ENCODE peak calls at places on chromosomes 6 and 20, in eight cellular contexts. V is mucosa of descending colon, F is AG04450, Y is spleen, Q is heart right ventricle, K is astrocyte of the cerebellum, C is lower lobe of right lung, A is heart left ventricle. D is an unnamed sample.

GRCh38 chr6:142771162-142771561 is 173.8 kb downstream of the HIVEP2 start:
- DNase-seq in K (no peak), C (no peak), F (no peak), Q (no peak), V (no peak), Y (peak), A (no peak), D (no peak)

GRCh38 chr6:157650261-157650640 is 172.8 kb upstream of the SNX9 start:
- DNase-seq in K (no peak), A (no peak), F (no peak), C (no peak), Q (peak), Y (no peak), V (no peak), D (no peak)

GRCh38 chr6:45548657-45549515 is 171.2 kb upstream of the SUPT3H start:
- DNase-seq in C (no peak), K (no peak), Q (no peak), V (no peak), A (no peak), F (no peak), Y (no peak), D (no peak)

GRCh38 chr20:57685134-57685851 is 24.5 kb downstream of the PMEPA1 start:
- DNase-seq in Q (peak), K (no peak), F (no peak), C (no peak), V (no peak), Y (no peak), A (no peak), D (no peak)

GRCh38 chr20:19074828-19075516 is 137.5 kb upstream of the SLC24A3 start:
- DNase-seq in K (no peak), V (no peak), C (peak), F (no peak), Q (no peak), A (no peak), Y (peak), D (no peak)

GRCh38 chr6:5261545-5262109 is 314 bp downstream of the FARS2 start:
- DNase-seq in F (peak), Q (no peak), Y (no peak), C (no peak), K (no peak), V (no peak), A (no peak), D (peak)

GRCh38 chr6:33036512-33036911 is 27.1 kb upstream of the HLA-DOA start:
- DNase-seq in V (no peak), Y (no peak), C (no peak), A (no peak), Q (no peak), F (no peak), K (no peak), D (no peak)

GRCh38 chr20:37426106-37426505 is 80.2 kb downstream of the SRC start:
- DNase-seq in A (peak), Q (no peak), V (no peak), F (no peak), Y (no peak), C (no peak), K (no peak), D (no peak)

GRCh38 chr20:62701161-62702007 is 7.3 kb upstream of the NTSR1 start:
- DNase-seq in K (no peak), F (no peak), V (no peak), Y (no peak), C (no peak), Q (no peak), A (peak), D (no peak)

GRCh38 chr6:154619183-154619582 is 108.7 kb upstream of the CNKSR3 start:
- DNase-seq in V (no peak), K (no peak), C (no peak), Q (no peak), A (no peak), F (no peak), Y (no peak), D (no peak)

GRCh38 chr6:157075549-157076426 is 247.5 kb downstream of the TMEM242 start:
- DNase-seq in A (no peak), C (no peak), V (no peak), Q (no peak), F (no peak), Y (no peak), K (no peak), D (no peak)

GRCh38 chr6:2914318-2914660 is 11.2 kb upstream of the SERPINB9 start:
- DNase-seq in F (no peak), K (no peak), A (no peak), Q (no peak), C (no peak), Y (no peak), V (peak), D (no peak)

GRCh38 chr6:16688984-16689636 is 72.2 kb downstream of the ATXN1 start:
- DNase-seq in Q (no peak), V (no peak), F (peak), A (no peak), C (no peak), K (peak), Y (no peak), D (no peak)

GRCh38 chr6:48087448-48087847 is 23.5 kb downstream of the PTCHD4 start:
- DNase-seq in A (no peak), V (no peak), K (no peak), C (no peak), Y (no peak), Q (no peak), F (no peak), D (no peak)

GRCh38 chr6:12751694-12752304 is 35.2 kb downstream of the PHACTR1 start:
- DNase-seq in K (peak), V (peak), F (no peak), A (peak), C (peak), Y (no peak), Q (peak), D (peak)

GRCh38 chr6:151252626-151253025 is 12.9 kb downstream of the AKAP12 start:
- DNase-seq in Q (no peak), C (no peak), K (no peak), A (no peak), V (no peak), F (no peak), Y (no peak), D (no peak)

GRCh38 chr20:62928246-62928939 is 2.1 kb upstream of the DIDO1 start:
- DNase-seq in K (no peak), Q (no peak), Y (peak), C (peak), F (no peak), A (no peak), V (peak), D (no peak)

GRCh38 chr6:26500102-26500501 is at the start of gene BTN1A1:
- DNase-seq in C (no peak), V (no peak), Y (no peak), F (no peak), Q (no peak), A (no peak), K (no peak), D (no peak)

GRCh38 chr6:109449789-109450673 is 5.5 kb downstream of the MICAL1 start:
- DNase-seq in C (no peak), Q (no peak), K (no peak), V (no peak), F (no peak), A (no peak), Y (peak), D (no peak)

DNA sequence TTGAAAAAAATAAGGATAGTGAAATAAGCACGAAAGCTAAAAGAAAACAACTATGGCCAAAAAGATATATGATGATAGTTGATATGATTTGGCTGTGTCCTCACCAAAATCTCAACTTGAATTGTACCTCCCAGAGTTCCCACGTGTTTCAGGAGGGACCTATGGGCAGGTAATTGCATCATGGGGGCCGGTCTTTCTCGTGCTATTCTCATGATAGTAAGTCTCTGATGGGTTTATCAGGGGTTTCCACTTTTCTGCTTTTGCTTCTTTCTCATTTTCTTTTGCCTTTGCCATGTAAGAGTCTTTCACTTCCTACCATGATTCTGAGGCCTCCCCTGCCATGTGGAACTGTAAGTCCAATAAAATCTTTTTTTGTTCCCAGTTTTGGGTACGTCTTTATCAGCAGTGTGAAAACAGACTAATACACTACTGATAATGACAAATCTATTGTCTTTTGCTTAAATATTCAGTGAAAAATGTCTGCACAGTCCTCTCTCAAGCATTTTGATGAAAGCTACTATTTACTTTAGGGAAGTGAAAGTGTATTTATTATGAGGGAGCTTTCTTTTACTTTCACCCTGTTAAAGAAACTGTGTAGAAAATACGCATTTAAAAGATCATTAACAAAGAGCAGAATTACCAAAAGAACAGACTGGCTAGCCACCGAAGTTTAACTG is 389.1 kb downstream of the HTR1B start:
- DNase-seq in Y (no peak), K (no peak), Q (no peak), C (no peak), V (no peak), F (no peak), A (no peak), D (no peak)
- TF ChIP-seq CTCF in Y (no peak), K (no peak), Q (no peak), C (no peak), V (no peak), F (no peak), A (no peak), D (no peak)

DNA sequence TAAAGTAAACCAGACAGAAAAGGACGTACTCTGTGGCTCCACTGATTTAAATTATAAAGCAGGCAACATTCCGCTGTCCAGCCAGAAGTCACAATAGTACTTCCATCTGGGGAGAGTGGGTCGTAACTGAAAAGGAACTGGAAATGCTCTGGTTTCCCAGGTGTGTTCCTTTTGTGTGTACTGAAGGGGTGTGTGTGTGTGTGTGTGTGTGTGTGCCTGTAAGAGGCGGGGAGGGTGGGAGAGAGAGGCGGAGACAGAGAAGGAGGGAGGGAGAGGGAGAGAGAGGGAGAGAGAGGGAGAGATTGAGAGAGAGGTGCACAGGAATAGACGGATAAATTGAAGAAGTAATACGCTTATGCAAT is 178.4 kb upstream of the ZNF184 start:
- DNase-seq in Y (no peak), C (no peak), A (no peak), F (no peak), Q (no peak), K (no peak), V (no peak), D (no peak)
- H3K4me3 ChIP-seq in Y (no peak), C (no peak), A (no peak), F (no peak), Q (no peak), K (no peak), V (no peak), D (no peak)

DNA sequence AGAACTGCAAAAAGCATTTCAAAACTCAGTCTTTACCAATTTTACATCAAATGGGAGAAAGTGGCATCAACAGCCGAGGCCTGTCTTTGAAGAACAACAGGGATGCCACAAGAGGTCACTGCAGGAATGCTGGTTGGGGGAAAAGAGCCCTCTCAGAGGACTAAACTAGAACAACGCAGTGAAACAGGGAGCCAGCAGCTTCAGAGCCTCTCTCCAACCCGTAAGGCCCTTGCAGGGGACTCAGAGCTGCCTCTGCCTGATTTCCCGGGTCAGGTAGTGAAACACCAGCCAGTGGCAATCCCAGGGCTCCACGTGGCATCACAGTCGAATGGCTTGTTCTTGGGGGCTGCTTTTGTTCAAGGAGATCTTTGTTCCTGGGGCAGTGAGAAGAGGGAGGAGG is 55.0 kb upstream of the KCNK16 start:
- DNase-seq in A (no peak), V (peak), C (no peak), Q (peak), Y (no peak), F (no peak), K (peak), D (peak)
- TF ChIP-seq CTCF in A (peak), V (peak), C (peak), Q (peak), Y (peak), F (peak), K (peak), D (peak)

DNA sequence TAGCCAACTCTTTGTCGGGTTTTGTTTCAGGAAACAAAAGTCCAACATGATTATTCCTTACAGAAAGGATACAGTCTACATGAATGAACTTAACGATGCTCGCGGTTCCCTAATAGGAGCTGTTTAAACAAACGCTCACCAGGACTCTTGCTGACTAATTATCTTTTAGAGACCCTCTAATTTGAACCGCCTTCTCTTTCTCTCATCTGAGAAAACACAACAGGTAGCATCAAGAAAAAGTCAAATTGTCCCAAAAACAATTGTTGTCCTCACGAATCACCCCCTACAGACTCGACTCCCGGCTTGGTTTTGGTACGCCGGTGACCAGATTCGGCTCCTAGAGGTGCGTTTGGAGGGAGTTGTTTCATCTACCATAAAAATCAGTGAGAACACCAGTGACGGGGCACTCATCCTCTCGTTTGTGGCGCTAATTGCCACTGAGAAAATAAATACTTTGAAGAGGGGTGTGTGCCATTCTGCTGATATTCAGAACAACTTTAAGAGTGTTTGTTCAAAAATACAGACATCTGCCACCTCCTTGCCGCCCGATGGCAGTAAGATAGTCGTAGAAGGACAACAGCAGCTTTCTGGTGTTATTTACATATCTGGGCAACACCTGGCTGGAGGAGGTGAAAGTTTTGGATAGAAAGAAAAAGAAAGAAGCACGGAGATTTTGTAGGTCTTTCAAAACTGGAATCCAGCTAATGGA is 1.1 kb upstream of the SIM1 start:
- DNase-seq in F (no peak), A (no peak), Q (no peak), C (no peak), K (no peak), V (no peak), Y (no peak), D (no peak)
- H3K4me3 ChIP-seq in F (no peak), A (no peak), Q (no peak), C (no peak), K (no peak), V (no peak), Y (no peak), D (no peak)